ENCODE peak calls at places on chromosome 15, in seven cellular contexts. One of them, this sample, is unnamed. For H3K36me3, the result is how much of the 10 kb centered on the place peaks cover.

GRCh38 chr15:83118291-83118827 is 10.9 kb downstream of the TM6SF1 start:
- DNase-seq in K562: no peak
- DNase-seq in WERI-Rb-1: no peak
- DNase-seq in tibial artery: no peak
- DNase-seq in spleen: no peak
- DNase-seq in Peyer's patch: no peak
- DNase-seq in bronchial epithelial cell: no peak
- DNase-seq in this sample: no peak

GRCh38 chr15:78315686-78316085 is 16.3 kb upstream of the SKIC8 start:
- DNase-seq in K562: peak
- DNase-seq in WERI-Rb-1: peak
- DNase-seq in tibial artery: no peak
- DNase-seq in spleen: no peak
- DNase-seq in Peyer's patch: no peak
- DNase-seq in bronchial epithelial cell: no peak
- DNase-seq in this sample: no peak

GRCh38 chr15:27358751-27359434 is 387.9 kb downstream of the GABRG3 start:
- DNase-seq in K562: peak
- DNase-seq in WERI-Rb-1: peak
- DNase-seq in tibial artery: no peak
- DNase-seq in spleen: no peak
- DNase-seq in Peyer's patch: no peak
- DNase-seq in bronchial epithelial cell: no peak
- DNase-seq in this sample: no peak

GRCh38 chr15:50046159-50046558 is 72.9 kb downstream of the ATP8B4 start:
- DNase-seq in K562: no peak
- DNase-seq in WERI-Rb-1: no peak
- DNase-seq in tibial artery: no peak
- DNase-seq in spleen: no peak
- DNase-seq in Peyer's patch: no peak
- DNase-seq in bronchial epithelial cell: no peak
- DNase-seq in this sample: no peak

GRCh38 chr15:101562428-101563059 is 73.0 kb upstream of the PCSK6 start:
- DNase-seq in K562: no peak
- DNase-seq in WERI-Rb-1: no peak
- DNase-seq in tibial artery: no peak
- DNase-seq in spleen: no peak
- DNase-seq in Peyer's patch: no peak
- DNase-seq in bronchial epithelial cell: no peak
- DNase-seq in this sample: no peak

GRCh38 chr15:73385205-73385604 is 16.4 kb upstream of the HCN4 start:
- DNase-seq in K562: no peak
- DNase-seq in WERI-Rb-1: no peak
- DNase-seq in tibial artery: no peak
- DNase-seq in spleen: no peak
- DNase-seq in Peyer's patch: no peak
- DNase-seq in bronchial epithelial cell: no peak
- DNase-seq in this sample: no peak

GRCh38 chr15:84654689-84655453 is 788 bp upstream of the WDR73 start:
- DNase-seq in K562: peak
- DNase-seq in WERI-Rb-1: peak
- DNase-seq in tibial artery: peak
- DNase-seq in spleen: peak
- DNase-seq in Peyer's patch: peak
- DNase-seq in bronchial epithelial cell: peak
- DNase-seq in this sample: peak

GRCh38 chr15:79170256-79170664 is 79.7 kb upstream of the RASGRF1 start:
- DNase-seq in K562: peak
- DNase-seq in WERI-Rb-1: no peak
- DNase-seq in tibial artery: no peak
- DNase-seq in spleen: no peak
- DNase-seq in Peyer's patch: no peak
- DNase-seq in bronchial epithelial cell: peak
- DNase-seq in this sample: no peak

GRCh38 chr15:67080118-67080899 is 14.9 kb downstream of the SMAD3 start:
- DNase-seq in K562: no peak
- DNase-seq in WERI-Rb-1: no peak
- DNase-seq in tibial artery: peak
- DNase-seq in spleen: no peak
- DNase-seq in Peyer's patch: no peak
- DNase-seq in bronchial epithelial cell: no peak
- DNase-seq in this sample: no peak

GRCh38 chr15:72034859-72035650 is 82.9 kb downstream of the MYO9A start:
- DNase-seq in K562: no peak
- DNase-seq in WERI-Rb-1: no peak
- DNase-seq in tibial artery: no peak
- DNase-seq in spleen: no peak
- DNase-seq in Peyer's patch: no peak
- DNase-seq in bronchial epithelial cell: no peak
- DNase-seq in this sample: no peak

GRCh38 chr15:79418693-79419279 is 13.3 kb upstream of the MINAR1 start:
- DNase-seq in K562: no peak
- DNase-seq in WERI-Rb-1: no peak
- DNase-seq in tibial artery: no peak
- DNase-seq in spleen: no peak
- DNase-seq in Peyer's patch: no peak
- DNase-seq in bronchial epithelial cell: no peak
- DNase-seq in this sample: no peak

GRCh38 chr15:73941044-73941443 is 14.8 kb downstream of the LOXL1 start:
- DNase-seq in K562: no peak
- DNase-seq in WERI-Rb-1: no peak
- DNase-seq in tibial artery: no peak
- DNase-seq in spleen: peak
- DNase-seq in Peyer's patch: no peak
- DNase-seq in bronchial epithelial cell: peak
- DNase-seq in this sample: no peak

GRCh38 chr15:77981281-77982126 is 96.0 kb downstream of the TBC1D2B start:
- DNase-seq in K562: no peak
- DNase-seq in WERI-Rb-1: no peak
- DNase-seq in tibial artery: no peak
- DNase-seq in spleen: no peak
- DNase-seq in Peyer's patch: no peak
- DNase-seq in bronchial epithelial cell: no peak
- DNase-seq in this sample: no peak

GRCh38 chr15:45454825-45455224 is 67.7 kb downstream of the SLC30A4 start:
- DNase-seq in K562: peak
- DNase-seq in WERI-Rb-1: no peak
- DNase-seq in tibial artery: peak
- DNase-seq in spleen: peak
- DNase-seq in Peyer's patch: peak
- DNase-seq in bronchial epithelial cell: peak
- DNase-seq in this sample: peak

GRCh38 chr15:32053717-32054116 is 23.4 kb downstream of the CHRNA7 start:
- DNase-seq in K562: no peak
- DNase-seq in WERI-Rb-1: no peak
- DNase-seq in tibial artery: no peak
- DNase-seq in spleen: no peak
- DNase-seq in Peyer's patch: no peak
- DNase-seq in bronchial epithelial cell: no peak
- DNase-seq in this sample: no peak

GRCh38 chr15:59420108-59420507 is 17.9 kb upstream of the FAM81A start:
- DNase-seq in K562: no peak
- DNase-seq in WERI-Rb-1: no peak
- DNase-seq in tibial artery: no peak
- DNase-seq in spleen: no peak
- DNase-seq in Peyer's patch: no peak
- DNase-seq in bronchial epithelial cell: no peak
- DNase-seq in this sample: no peak

GRCh38 chr15:22232675-22233074 is 152.3 kb downstream of the OR4M2 start:
- DNase-seq in K562: no peak
- DNase-seq in WERI-Rb-1: no peak
- DNase-seq in tibial artery: no peak
- DNase-seq in spleen: no peak
- DNase-seq in Peyer's patch: no peak
- DNase-seq in bronchial epithelial cell: no peak
- DNase-seq in this sample: no peak

GRCh38 chr15:93703092-93703785 is 528.1 kb upstream of the MCTP2 start:
- DNase-seq in K562: no peak
- DNase-seq in WERI-Rb-1: no peak
- DNase-seq in tibial artery: no peak
- DNase-seq in spleen: no peak
- DNase-seq in Peyer's patch: no peak
- DNase-seq in bronchial epithelial cell: peak
- DNase-seq in this sample: no peak

GRCh38 chr15:90647326-90647725 is 69.8 kb upstream of the BLM start:
- DNase-seq in K562: no peak
- DNase-seq in WERI-Rb-1: no peak
- DNase-seq in tibial artery: no peak
- DNase-seq in spleen: no peak
- DNase-seq in Peyer's patch: no peak
- DNase-seq in bronchial epithelial cell: no peak
- DNase-seq in this sample: no peak

GRCh38 chr15:41934843-41935242 is 37.5 kb downstream of the EHD4 start:
- DNase-seq in K562: no peak
- DNase-seq in WERI-Rb-1: no peak
- DNase-seq in tibial artery: no peak
- DNase-seq in spleen: peak
- DNase-seq in Peyer's patch: peak
- DNase-seq in bronchial epithelial cell: peak
- DNase-seq in this sample: no peak

GRCh38 chr15:72902245-72902928 is 118.8 kb upstream of the ADPGK start:
- DNase-seq in K562: no peak
- DNase-seq in WERI-Rb-1: peak
- DNase-seq in tibial artery: peak
- DNase-seq in spleen: no peak
- DNase-seq in Peyer's patch: no peak
- DNase-seq in bronchial epithelial cell: no peak
- DNase-seq in this sample: no peak

DNA sequence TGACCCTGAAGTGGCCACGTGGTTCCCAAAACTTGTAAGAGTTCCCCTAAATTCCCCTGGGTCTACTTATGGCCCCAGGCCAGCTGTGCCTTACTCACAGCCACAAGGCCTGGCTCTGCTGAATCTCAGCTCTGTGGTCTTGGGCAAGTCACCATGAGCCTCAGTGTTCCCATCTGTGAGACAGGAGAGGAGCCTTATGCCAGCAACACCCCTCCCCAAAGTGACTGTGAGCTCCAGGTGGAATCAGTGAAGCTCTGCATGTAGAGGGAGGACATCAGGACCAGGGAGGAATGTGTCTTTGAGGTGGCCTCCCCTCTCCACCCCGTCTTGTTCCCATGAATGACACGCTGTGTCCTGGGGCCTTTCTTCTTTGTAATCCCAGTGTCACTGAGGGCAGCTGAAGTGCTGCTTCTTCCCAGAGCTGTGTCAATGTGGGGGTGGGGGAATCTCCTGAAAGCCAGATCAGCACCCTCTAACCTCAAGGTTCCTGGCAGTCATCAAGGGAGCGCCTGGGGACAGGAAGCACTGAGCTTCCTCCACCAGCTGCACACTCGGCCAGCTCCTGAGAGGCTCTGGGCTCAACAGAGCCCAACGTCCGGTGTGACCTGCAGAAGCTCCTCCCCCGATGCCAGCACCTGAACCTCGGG is 258.9 kb downstream of the UACA start:
- DNase-seq in K562: no peak
- DNase-seq in WERI-Rb-1: peak
- DNase-seq in tibial artery: peak
- DNase-seq in spleen: peak
- DNase-seq in Peyer's patch: peak
- DNase-seq in bronchial epithelial cell: peak
- DNase-seq in this sample: peak
- TF ChIP-seq CTCF in K562: no peak
- TF ChIP-seq CTCF in WERI-Rb-1: no peak
- TF ChIP-seq CTCF in tibial artery: no peak
- TF ChIP-seq CTCF in spleen: no peak
- TF ChIP-seq CTCF in Peyer's patch: no peak
- TF ChIP-seq CTCF in bronchial epithelial cell: no peak
- TF ChIP-seq CTCF in this sample: no peak

DNA sequence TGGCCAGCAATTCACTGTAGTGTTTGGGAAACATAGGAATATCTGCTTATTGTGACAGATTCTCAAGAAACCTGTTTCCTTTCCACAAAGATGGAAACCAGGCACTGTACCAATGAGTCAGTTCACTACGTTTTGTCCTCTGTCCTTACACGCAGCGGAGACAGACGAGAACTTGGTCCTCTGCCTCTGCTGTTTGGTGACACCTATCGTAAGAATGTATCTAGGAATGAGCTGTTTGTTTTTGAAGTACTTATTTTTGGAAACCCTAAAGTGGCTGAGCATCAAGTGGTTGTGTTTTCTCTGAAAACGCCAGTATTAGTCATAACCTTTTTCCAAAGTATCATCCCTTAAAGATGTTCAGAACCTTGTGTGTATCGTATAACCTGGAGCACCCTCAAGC is 93.0 kb downstream of the PGPEP1L start:
- DNase-seq in K562: no peak
- DNase-seq in WERI-Rb-1: no peak
- DNase-seq in tibial artery: no peak
- DNase-seq in spleen: no peak
- DNase-seq in Peyer's patch: no peak
- DNase-seq in bronchial epithelial cell: peak
- DNase-seq in this sample: no peak
- H3K4me3 ChIP-seq in K562: no peak
- H3K4me3 ChIP-seq in WERI-Rb-1: no peak
- H3K4me3 ChIP-seq in tibial artery: no peak
- H3K4me3 ChIP-seq in spleen: no peak
- H3K4me3 ChIP-seq in Peyer's patch: no peak
- H3K4me3 ChIP-seq in bronchial epithelial cell: no peak
- H3K4me3 ChIP-seq in this sample: no peak

DNA sequence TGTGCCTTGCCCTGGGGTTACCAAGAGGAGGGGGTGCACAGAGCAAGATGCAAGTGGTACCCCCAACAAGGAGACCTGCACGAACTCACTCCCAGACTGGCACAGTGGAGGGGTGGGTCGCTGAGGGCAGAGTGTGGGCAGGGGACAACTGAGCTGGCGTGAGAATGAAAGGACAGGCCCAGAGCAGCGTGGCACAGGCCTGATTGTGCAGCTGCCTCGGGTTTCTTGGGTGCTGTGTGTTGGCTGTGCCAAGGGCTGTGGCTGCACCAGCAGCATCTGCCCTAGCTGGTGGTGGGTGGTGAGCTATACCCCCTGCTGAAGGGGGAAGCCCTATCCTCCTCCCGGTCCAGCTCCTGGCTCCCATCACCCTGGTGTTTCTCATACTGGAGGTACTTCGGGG is 92.4 kb downstream of the TMEM266 start:
- DNase-seq in K562: no peak
- DNase-seq in WERI-Rb-1: no peak
- DNase-seq in tibial artery: no peak
- DNase-seq in spleen: no peak
- DNase-seq in Peyer's patch: no peak
- DNase-seq in bronchial epithelial cell: no peak
- DNase-seq in this sample: no peak
- H3K36me3 ChIP-seq in K562: under half
- H3K36me3 ChIP-seq in WERI-Rb-1: under half
- H3K36me3 ChIP-seq in tibial artery: under half
- H3K36me3 ChIP-seq in spleen: under half
- H3K36me3 ChIP-seq in Peyer's patch: under half
- H3K36me3 ChIP-seq in bronchial epithelial cell: under half
- H3K36me3 ChIP-seq in this sample: under half

DNA sequence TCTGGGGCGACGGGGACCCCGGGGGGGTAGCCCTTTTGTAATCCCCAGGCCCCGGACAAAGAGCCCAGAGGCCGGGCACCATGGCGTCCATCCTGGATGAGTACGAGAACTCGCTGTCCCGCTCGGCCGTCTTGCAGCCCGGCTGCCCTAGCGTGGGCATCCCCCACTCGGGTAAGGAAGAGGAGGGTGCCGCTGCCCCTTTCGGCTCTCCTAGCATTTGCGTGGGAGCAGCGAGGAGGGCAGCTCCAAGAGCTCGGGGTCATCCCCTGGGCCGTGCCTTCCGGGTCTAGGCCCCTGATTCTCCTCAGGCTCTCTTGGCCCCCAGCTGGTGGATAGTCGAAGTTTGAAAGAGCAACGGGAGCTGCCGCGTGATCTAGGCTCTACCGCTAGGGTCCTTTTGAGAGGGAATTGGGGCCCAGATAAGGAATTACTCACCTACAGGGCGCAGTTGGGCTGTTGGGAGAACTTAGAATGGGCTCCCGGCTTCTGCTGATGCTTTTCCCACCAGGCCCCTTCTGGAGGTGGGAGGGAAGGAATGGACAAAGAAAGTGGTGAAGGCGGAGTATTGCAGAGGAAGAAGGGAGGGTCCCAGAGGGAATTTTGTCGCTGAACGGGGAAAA is 549 bp downstream of the VPS18 start:
- DNase-seq in K562: peak
- DNase-seq in WERI-Rb-1: peak
- DNase-seq in tibial artery: peak
- DNase-seq in spleen: peak
- DNase-seq in Peyer's patch: peak
- DNase-seq in bronchial epithelial cell: peak
- DNase-seq in this sample: peak
- TF ChIP-seq CTCF in K562: peak
- TF ChIP-seq CTCF in WERI-Rb-1: peak
- TF ChIP-seq CTCF in tibial artery: peak
- TF ChIP-seq CTCF in spleen: no peak
- TF ChIP-seq CTCF in Peyer's patch: peak
- TF ChIP-seq CTCF in bronchial epithelial cell: peak
- TF ChIP-seq CTCF in this sample: peak